ENCODE peak calls at places on chromosomes 4 and X, in ten cellular contexts. V is gastrocnemius medialis, Z is heart right ventricle, T is fibroblast of lung, N is adrenal gland, J is left ventricle myocardium inferior, A is AG04450, F is Peyer's patch, K is upper lobe of right lung, E is esophagus squamous epithelium. R is an unnamed sample. For H3K9me3, the result is how much of the 10 kb centered on the place peaks cover.

GRCh38 chr4:136680271-136680670 is 852.0 kb downstream of the PCDH18 start:
- DNase-seq in N (no peak), Z (no peak), J (no peak), A (no peak), K (no peak), V (no peak), T (no peak), E (no peak), F (no peak), R (peak)

GRCh38 chr4:82499705-82500104 is 62.1 kb downstream of the TMEM150C start:
- DNase-seq in V (no peak), Z (no peak), E (no peak), N (no peak), K (no peak), T (no peak), F (no peak), J (no peak), A (no peak), R (no peak)

GRCh38 chr4:142845293-142846070 is 619 bp downstream of the INPP4B start:
- DNase-seq in N (no peak), J (peak), V (no peak), Z (peak), A (no peak), T (no peak), F (no peak), K (peak), E (no peak), R (peak)

GRCh38 chr4:85793256-85793655 is 318.3 kb downstream of the ARHGAP24 start:
- DNase-seq in A (no peak), Z (no peak), F (no peak), N (no peak), J (no peak), T (peak), K (no peak), V (no peak), E (no peak), R (no peak)

GRCh38 chr4:89254847-89255246 is 52.8 kb downstream of the GPRIN3 start:
- DNase-seq in N (no peak), Z (no peak), F (no peak), K (no peak), A (no peak), T (peak), J (no peak), E (no peak), V (no peak), R (peak)

GRCh38 chr4:155878611-155879010 is 12.5 kb upstream of the ASIC5 start:
- DNase-seq in K (no peak), E (no peak), N (no peak), V (no peak), Z (no peak), F (no peak), T (no peak), A (no peak), J (no peak), R (no peak)

GRCh38 chrX:151754641-151755215 is 20.2 kb downstream of the CNGA2 start:
- DNase-seq in J (no peak), A (no peak), N (no peak), F (no peak), K (no peak), V (no peak), E (no peak), Z (no peak), T (no peak), R (peak)

GRCh38 chr4:55903577-55903976 is 45.2 kb upstream of the CEP135 start:
- DNase-seq in Z (no peak), N (no peak), F (no peak), T (no peak), A (no peak), E (no peak), K (no peak), J (no peak), V (no peak), R (no peak)

GRCh38 chrX:92260102-92260501 is 480.9 kb downstream of the PCDH11X start:
- DNase-seq in A (no peak), T (no peak), F (no peak), K (no peak), J (no peak), N (no peak), E (no peak), V (no peak), Z (no peak), R (no peak)

GRCh38 chr4:82217986-82218715 is 155.6 kb downstream of the HNRNPD start:
- DNase-seq in N (no peak), E (no peak), F (no peak), K (no peak), V (no peak), Z (no peak), A (no peak), T (no peak), J (no peak), R (peak)

GRCh38 chr4:101355767-101356702 is 8.7 kb upstream of the PPP3CA start:
- DNase-seq in Z (no peak), E (no peak), J (no peak), N (no peak), F (no peak), K (no peak), A (peak), V (no peak), T (peak), R (no peak)

GRCh38 chr4:173511787-173512361 is 18.2 kb downstream of the HAND2 start:
- DNase-seq in J (no peak), Z (no peak), V (no peak), E (no peak), K (no peak), N (no peak), T (no peak), F (no peak), A (no peak), R (no peak)

GRCh38 chr4:39259571-39260330 is 77.4 kb downstream of the WDR19 start:
- DNase-seq in F (no peak), K (no peak), J (no peak), Z (no peak), A (peak), N (no peak), E (no peak), T (peak), V (no peak), R (peak)

GRCh38 chrX:1851527-1851926 is 236.7 kb downstream of the ASMT start:
- DNase-seq in T (no peak), N (no peak), F (no peak), J (no peak), V (no peak), E (no peak), A (no peak), Z (no peak), K (peak), R (no peak)

GRCh38 chr4:121594796-121595526 is 101.8 kb downstream of the ANXA5 start:
- DNase-seq in T (peak), F (no peak), K (no peak), A (no peak), N (peak), V (no peak), J (no peak), E (no peak), Z (no peak), R (no peak)

GRCh38 chr4:184732126-184732525 is 1.8 kb downstream of the CENPU start:
- DNase-seq in E (no peak), N (no peak), J (no peak), K (no peak), A (no peak), T (no peak), F (no peak), V (no peak), Z (no peak), R (no peak)

GRCh38 chr4:38768968-38769394 is 13.8 kb downstream of the TLR10 start:
- DNase-seq in N (no peak), J (no peak), K (no peak), F (no peak), V (no peak), T (no peak), E (no peak), A (no peak), Z (no peak), R (no peak)

GRCh38 chr4:81314897-81315470 is 100.0 kb upstream of the PRKG2 start:
- DNase-seq in F (no peak), V (no peak), E (no peak), T (peak), K (no peak), J (no peak), N (no peak), A (peak), Z (no peak), R (no peak)

GRCh38 chr4:20666471-20666870 is 33.8 kb upstream of the PACRGL start:
- DNase-seq in E (no peak), Z (no peak), F (no peak), A (no peak), V (no peak), T (no peak), N (no peak), K (no peak), J (no peak), R (no peak)

GRCh38 chr4:82998898-82999297 is 11.7 kb downstream of the LIN54 start:
- DNase-seq in T (no peak), N (no peak), V (no peak), F (no peak), J (no peak), A (no peak), Z (no peak), E (no peak), K (no peak), R (no peak)

GRCh38 chr4:102196221-102196620 is 149.1 kb downstream of the SLC39A8 start:
- DNase-seq in F (no peak), K (no peak), Z (no peak), T (no peak), E (no peak), N (no peak), V (no peak), A (no peak), J (no peak), R (peak)

GRCh38 chrX:13645464-13646153 is 7.3 kb upstream of the TCEANC start:
- DNase-seq in E (no peak), N (no peak), F (no peak), V (no peak), K (no peak), J (no peak), T (no peak), A (no peak), Z (no peak), R (no peak)

GRCh38 chr4:83114576-83114975 is at the start of gene PLAC8:
- DNase-seq in J (no peak), E (no peak), Z (no peak), V (no peak), F (peak), A (no peak), T (no peak), K (no peak), N (no peak), R (peak)

GRCh38 chrX:72107320-72107719 is 24.4 kb downstream of the RTL5 start:
- DNase-seq in A (no peak), E (no peak), J (no peak), T (no peak), Z (no peak), N (peak), K (no peak), V (no peak), F (no peak), R (no peak)

GRCh38 chr4:81137446-81137845 is 77.6 kb downstream of the PRKG2 start:
- DNase-seq in F (no peak), A (peak), E (no peak), Z (no peak), N (no peak), K (no peak), J (no peak), V (no peak), T (peak), R (peak)

GRCh38 chr4:184434021-184434420 is 40.3 kb downstream of the IRF2 start:
- DNase-seq in A (no peak), F (no peak), V (no peak), N (no peak), J (no peak), T (no peak), K (no peak), Z (no peak), E (no peak), R (no peak)

GRCh38 chrX:151973262-151973661 is 1.2 kb downstream of the GABRE start:
- DNase-seq in F (no peak), N (no peak), A (no peak), J (no peak), K (no peak), E (no peak), V (no peak), Z (no peak), T (no peak), R (no peak)

GRCh38 chrX:17032351-17032750 is 85.9 kb downstream of the REPS2 start:
- DNase-seq in V (no peak), E (no peak), K (no peak), A (no peak), T (peak), J (no peak), Z (no peak), F (no peak), N (peak), R (peak)

GRCh38 chr4:129087516-129087915 is 5.8 kb downstream of the SCLT1 start:
- DNase-seq in A (no peak), J (no peak), F (no peak), E (no peak), V (no peak), N (no peak), Z (no peak), K (no peak), T (no peak), R (no peak)

GRCh38 chr4:82194329-82194728 is 179.5 kb downstream of the HNRNPD start:
- DNase-seq in Z (no peak), V (no peak), E (no peak), J (no peak), N (no peak), A (no peak), F (no peak), T (no peak), K (no peak), R (no peak)

GRCh38 chr4:123564758-123565346 is 168.3 kb downstream of the SPRY1 start:
- DNase-seq in K (no peak), Z (no peak), F (peak), A (peak), N (peak), T (peak), V (peak), E (no peak), J (no peak), R (peak)

GRCh38 chr4:11197942-11198341 is 230.8 kb downstream of the HS3ST1 start:
- DNase-seq in V (no peak), Z (no peak), A (no peak), F (no peak), K (no peak), T (no peak), J (no peak), E (no peak), N (no peak), R (no peak)
- H3K9me3 ChIP-seq in V (under half), Z (under half), A (under half), F (under half), K (under half), T (under half), J (under half), E (under half), N (under half), R (under half)

DNA sequence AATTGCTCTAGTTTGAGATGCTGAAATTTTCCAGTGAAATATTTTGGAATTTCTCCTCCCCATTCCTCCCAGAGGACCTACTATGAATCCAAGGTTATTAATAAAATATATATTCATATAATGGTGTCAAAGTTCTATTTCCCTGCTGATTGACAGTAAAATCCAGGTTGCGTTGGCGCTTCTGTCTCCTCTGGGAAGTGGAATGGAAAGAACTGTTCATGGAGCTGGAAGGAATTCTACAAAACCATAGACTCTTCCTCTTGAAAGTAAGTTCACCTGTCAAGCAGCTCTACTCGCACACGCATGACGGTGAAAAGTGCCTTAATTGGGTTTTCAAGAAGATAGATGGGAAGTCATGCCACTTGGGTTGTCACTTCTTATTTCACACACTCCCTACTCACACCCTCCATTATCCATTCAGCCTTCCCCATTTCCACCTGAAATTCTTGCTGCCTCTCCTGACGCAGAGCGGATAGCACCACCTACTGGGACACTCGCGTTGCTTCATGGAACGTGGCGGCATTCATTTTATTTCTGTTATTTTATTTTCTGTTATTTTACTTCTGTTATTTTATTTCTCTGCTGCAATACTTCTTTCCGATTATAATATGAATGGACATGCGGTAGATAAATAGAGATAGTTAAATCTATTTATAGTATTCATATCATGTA is 351.5 kb downstream of the NLGN4X start:
- DNase-seq in T (no peak), A (no peak), E (no peak), K (no peak), Z (no peak), V (no peak), F (no peak), N (no peak), J (peak), R (peak)
- TF ChIP-seq CTCF in T (no peak), A (no peak), E (no peak), K (peak), Z (peak), V (no peak), F (peak), N (peak), J (peak), R (no peak)

GRCh38 chrX:30794497-30794896 is 94.6 kb downstream of the TAB3 start:
- DNase-seq in J (no peak), N (no peak), K (no peak), Z (no peak), E (no peak), V (no peak), A (no peak), F (no peak), T (no peak), R (no peak)
- H3K9me3 ChIP-seq in J (under half), N (under half), K (under half), Z (under half), E (under half), V (under half), A (under half), F (under half), T (under half), R (under half)

GRCh38 chr4:11404431-11404830 is 24.3 kb downstream of the HS3ST1 start:
- DNase-seq in A (no peak), E (no peak), N (no peak), Z (no peak), J (no peak), K (no peak), T (no peak), V (no peak), F (no peak), R (no peak)

GRCh38 chr4:11412211-11412610 is 16.5 kb downstream of the HS3ST1 start:
- DNase-seq in N (no peak), F (no peak), J (no peak), Z (no peak), V (no peak), K (no peak), E (no peak), T (no peak), A (no peak), R (no peak)

GRCh38 chr4:11409632-11410031 is 19.1 kb downstream of the HS3ST1 start:
- DNase-seq in Z (no peak), V (no peak), N (no peak), E (no peak), A (no peak), J (no peak), F (no peak), T (no peak), K (no peak), R (no peak)

GRCh38 chr4:11408569-11408968 is 20.1 kb downstream of the HS3ST1 start:
- DNase-seq in N (no peak), E (no peak), Z (no peak), T (no peak), K (no peak), A (no peak), J (no peak), F (no peak), V (no peak), R (no peak)
- TF ChIP-seq CTCF in N (no peak), E (no peak), Z (no peak), T (no peak), K (no peak), A (no peak), J (no peak), F (no peak), V (no peak), R (no peak)

R was measured in cardiac muscle cell.